ENCODE peak calls at places on chromosomes 12 and 14, in eight cellular contexts. N is A549, B is K562, F is HL-60, R is foreskin fibroblast, V is fibroblast of mammary gland, C is choroid plexus epithelial cell, L is hepatocyte. W is an unnamed sample.

GRCh38 chr14:61281186-61281676 is at the start of gene TMEM30B:
- DNase-seq in V (no peak), L (peak; percentile 89), N (no peak), R (no peak), B (no peak), F (no peak), C (no peak), W (no peak)

GRCh38 chr12:112473056-112473455 is 54.3 kb downstream of the PTPN11 start:
- DNase-seq in F (no peak), C (peak; percentile 33), B (peak; percentile 40), V (no peak), R (no peak), N (peak; percentile 33), L (no peak), W (no peak)

GRCh38 chr12:93339695-93340094 is 38.0 kb upstream of the NUDT4 start:
- DNase-seq in C (no peak), L (no peak), V (no peak), B (no peak), R (no peak), N (no peak), F (no peak), W (peak; percentile 53)

GRCh38 chr12:26331960-26332359 is 136.6 kb downstream of the SSPN start:
- DNase-seq in F (no peak), B (no peak), C (no peak), R (no peak), N (no peak), V (no peak), L (no peak), W (no peak)

GRCh38 chr12:86513206-86513605 is 257.0 kb upstream of the MGAT4C start:
- DNase-seq in N (no peak), V (peak; percentile 28), F (no peak), L (no peak), C (peak; percentile 27), R (no peak), B (no peak), W (no peak)

GRCh38 chr14:101101456-101102056 is 198.0 kb upstream of the RTL1 start:
- DNase-seq in R (no peak), V (no peak), L (no peak), N (no peak), C (no peak), B (no peak), F (no peak), W (no peak)

GRCh38 chr14:73785336-73785833 is 66.2 kb upstream of the PTGR2 start:
- DNase-seq in V (peak; percentile 92), R (peak; percentile 78), N (no peak), L (peak; percentile 72), B (no peak), C (peak; percentile 74), F (no peak), W (peak; percentile 45)

GRCh38 chr14:72480465-72481243 is 413.2 kb downstream of the DPF3 start:
- DNase-seq in F (no peak), N (no peak), L (peak; percentile 11), V (no peak), R (no peak), C (no peak), B (peak; percentile 43), W (no peak)

GRCh38 chr12:41348198-41348597 is 160.1 kb downstream of the PDZRN4 start:
- DNase-seq in C (no peak), V (no peak), L (no peak), F (no peak), N (no peak), B (no peak), R (no peak), W (no peak)

GRCh38 chr12:124238886-124239285 is 56.0 kb upstream of the RFLNA start:
- DNase-seq in F (no peak), B (no peak), C (no peak), R (no peak), V (no peak), L (peak; percentile 63), N (no peak), W (no peak)

GRCh38 chr14:102897299-102898027 is 25.0 kb upstream of the AMN start:
- DNase-seq in V (no peak), F (no peak), N (no peak), B (no peak), R (no peak), C (no peak), L (no peak), W (no peak)

GRCh38 chr14:75469606-75470237 is 41.9 kb downstream of the JDP2 start:
- DNase-seq in L (no peak), V (no peak), N (no peak), B (no peak), R (no peak), C (no peak), F (no peak), W (no peak)

GRCh38 chr14:22262881-22263280 is 326.1 kb downstream of the DAD1 start:
- DNase-seq in C (no peak), L (no peak), B (no peak), V (no peak), N (no peak), F (no peak), R (no peak), W (no peak)

GRCh38 chr12:54159140-54159539 is 29.6 kb downstream of the SMUG1 start:
- DNase-seq in N (no peak), B (peak; percentile 97), C (peak; percentile 3), R (no peak), V (no peak), F (no peak), L (peak; percentile 75), W (peak; percentile 86)

GRCh38 chr14:89185919-89186849 is 230.8 kb downstream of the FOXN3 start:
- DNase-seq in V (peak; percentile 88), N (no peak), B (no peak), R (peak; percentile 35), L (peak; percentile 68), C (peak; percentile 72), F (no peak), W (peak; percentile 53)

GRCh38 chr14:36948157-36948859 is 224.1 kb downstream of the SLC25A21 start:
- DNase-seq in V (no peak), L (no peak), R (no peak), N (no peak), C (no peak), B (no peak), F (no peak), W (no peak)

DNA sequence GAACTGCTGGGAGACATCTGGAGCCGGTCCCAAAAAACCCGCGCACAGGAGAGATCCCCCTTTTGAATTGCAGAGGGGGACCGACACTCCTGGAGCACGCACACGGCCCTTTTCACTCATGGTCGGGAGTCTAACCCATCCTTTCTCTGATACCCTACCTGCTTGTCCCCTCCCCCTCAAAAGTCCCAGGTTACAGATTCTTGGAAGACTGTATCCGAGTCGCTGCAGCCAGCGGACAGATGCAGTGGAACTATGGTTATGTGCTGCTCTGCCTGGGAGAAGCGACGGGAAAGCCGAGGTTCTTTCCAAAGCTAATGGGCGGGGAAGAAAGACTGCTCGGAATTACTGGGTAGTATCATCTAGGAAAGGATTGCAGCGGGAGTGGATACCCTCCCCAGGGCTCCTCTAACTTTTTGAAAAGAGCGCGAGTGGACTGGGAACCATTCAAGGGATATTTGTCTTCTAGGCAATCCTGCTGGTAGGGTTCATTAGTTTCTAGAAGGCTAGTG is 1.5 kb downstream of the PTHLH start:
- DNase-seq in R (no peak), B (no peak), C (peak; percentile 18), V (no peak), L (peak; percentile 16), N (no peak), F (no peak), W (no peak)
- H3K4me3 ChIP-seq in R (peak overlapping the region; percentile 60), B (no peak overlapping the region), C (peak overlapping the region; percentile 65), V (peak overlapping the region; percentile 60), L (peak overlapping the region; percentile 32), N (peak overlapping the region; percentile 64), F (no peak overlapping the region), W (no peak overlapping the region)

GRCh38 chr12:132095520-132096409 is 48.4 kb downstream of the DDX51 start:
- DNase-seq in B (no peak), V (no peak), C (no peak), F (no peak), L (peak; percentile 42), R (no peak), N (no peak), W (no peak)
- TF ChIP-seq CTCF in B (no peak), V (no peak), C (no peak), F (no peak), L (no peak), R (no peak), N (no peak), W (no peak)

DNA sequence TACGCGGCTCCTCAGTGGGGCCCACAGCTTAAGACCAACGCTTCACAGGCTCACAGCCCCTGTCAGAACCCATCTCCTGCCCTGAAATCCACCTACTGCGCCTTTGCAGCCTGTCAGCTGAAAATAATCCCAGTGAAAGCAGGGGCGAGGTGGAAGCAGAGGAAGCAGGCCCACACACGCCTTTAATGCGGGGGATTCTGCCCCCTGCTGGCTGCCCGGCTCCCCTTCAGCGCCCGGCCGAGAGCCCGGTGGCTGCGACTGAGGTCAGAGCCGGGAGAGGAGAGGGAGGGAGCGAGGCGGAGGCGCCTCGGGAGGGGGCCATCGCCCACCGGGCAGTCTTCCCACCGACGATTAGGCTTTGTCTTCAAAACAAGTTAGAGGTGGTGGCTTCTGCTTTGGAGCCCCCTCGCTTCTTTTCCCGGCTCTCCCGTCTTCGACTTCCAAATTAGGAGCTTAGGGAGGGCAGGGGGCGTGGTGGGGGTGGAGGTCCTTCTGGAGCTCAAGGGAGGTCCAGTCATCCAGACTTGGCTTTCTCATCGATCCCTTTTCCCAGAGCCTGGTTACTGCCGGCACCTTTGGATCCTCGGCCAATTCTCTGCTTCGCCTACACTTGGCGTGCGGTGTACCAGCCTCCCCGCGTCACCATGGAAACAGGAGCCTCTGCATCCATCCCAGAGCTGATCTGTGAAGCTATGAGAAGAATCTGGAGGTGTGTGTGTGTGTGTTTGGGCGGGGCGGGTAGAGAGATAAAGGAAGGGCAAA is 25.2 kb upstream of the RND1 start:
- DNase-seq in C (peak; percentile 78), B (peak; percentile 79), N (no peak), V (peak; percentile 63), R (peak; percentile 56), L (peak; percentile 91), F (peak; percentile 37), W (peak; percentile 87)
- H3K4me3 ChIP-seq in C (peak overlapping the region; percentile 35), B (no peak overlapping the region), N (peak overlapping the region; percentile 38), V (peak overlapping the region; percentile 34), R (peak overlapping the region; percentile 35), L (no peak overlapping the region), F (no peak overlapping the region), W (peak overlapping the region; percentile 46)

DNA sequence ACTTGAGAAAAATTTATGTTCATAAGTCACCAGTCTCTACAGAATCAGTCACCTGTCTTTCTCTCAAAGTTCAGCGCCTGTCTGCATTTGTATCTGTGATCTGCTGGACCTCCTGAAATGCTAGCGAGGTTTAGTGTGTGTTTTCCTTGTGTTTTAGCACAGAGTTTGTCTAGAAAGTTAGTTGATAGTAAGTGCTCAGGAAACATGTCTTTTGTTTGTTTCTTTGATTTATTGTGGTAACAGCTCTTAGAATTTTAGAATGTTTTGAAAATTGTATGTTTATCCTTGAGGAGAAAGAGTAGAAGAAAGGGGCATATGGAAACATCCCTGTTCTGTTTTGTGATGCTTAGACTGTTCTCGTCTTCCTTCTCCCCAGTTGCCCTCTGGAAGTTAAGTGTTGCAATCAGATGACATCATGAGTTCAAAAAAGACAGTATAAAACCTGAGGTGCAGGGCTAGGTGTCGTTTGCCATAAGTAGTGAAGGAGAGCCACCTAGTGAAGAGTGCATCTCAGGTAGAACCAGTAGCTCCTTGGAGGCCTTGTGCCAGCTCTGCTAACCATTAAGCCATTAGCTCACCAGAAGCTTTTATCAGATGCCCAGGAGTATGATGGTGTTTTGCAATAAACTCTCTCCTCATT is 44.8 kb downstream of the FBXW8 start:
- DNase-seq in B (peak; percentile 13), N (peak; percentile 25), C (peak; percentile 71), L (peak; percentile 74), R (no peak), V (peak; percentile 53), F (no peak), W (no peak)
- TF ChIP-seq CTCF in B (peak; percentile 52), N (peak; percentile 29), C (peak; percentile 38), L (peak; percentile 43), R (no peak), V (no peak), F (no peak), W (no peak)

W was measured in BE2C.